ENCODE peak calls at places on chromosomes 5 and 9, in seven cellular contexts. S, P, W, F, C, J and Y are unnamed samples.

GRCh38 chr5:1177826-1178528 is 23.4 kb upstream of the SLC6A19 start:
- DNase-seq in S (no peak), P (no peak), W (no peak), F (no peak), C (no peak), J (no peak), Y (no peak)

GRCh38 chr9:99563364-99563763 is 258.3 kb upstream of the NR4A3 start:
- DNase-seq in S (peak; percentile 11), P (no peak), W (peak; percentile 5), F (no peak), C (no peak), J (no peak), Y (no peak)

GRCh38 chr9:134908524-134909364 is 9.0 kb downstream of the FCN1 start:
- DNase-seq in S (no peak), P (no peak), W (no peak), F (no peak), C (no peak), J (no peak), Y (no peak)

GRCh38 chr5:149646564-149646963 is 65.3 kb downstream of the ARHGEF37 start:
- DNase-seq in S (peak; percentile 20), P (no peak), W (no peak), F (no peak), C (no peak), J (no peak), Y (peak; percentile 29)

GRCh38 chr9:34408173-34408572 is 31.5 kb upstream of the MYORG start:
- DNase-seq in S (no peak), P (no peak), W (no peak), F (no peak), C (no peak), J (no peak), Y (no peak)

GRCh38 chr9:134575103-134575816 is 66.3 kb upstream of the COL5A1 start:
- DNase-seq in S (no peak), P (no peak), W (no peak), F (no peak), C (no peak), J (no peak), Y (no peak)

GRCh38 chr5:9766581-9766980 is 136.4 kb upstream of the TAS2R1 start:
- DNase-seq in S (peak; percentile 14), P (no peak), W (no peak), F (no peak), C (peak; percentile 58), J (no peak), Y (no peak)

GRCh38 chr9:131046581-131047202 is 37.7 kb downstream of the LAMC3 start:
- DNase-seq in S (peak; percentile 54), P (peak; percentile 46), W (peak; percentile 53), F (peak; percentile 73), C (peak; percentile 85), J (peak; percentile 84), Y (peak; percentile 56)

GRCh38 chr9:72124947-72125346 is 24.3 kb upstream of the GDA start:
- DNase-seq in S (no peak), P (no peak), W (no peak), F (no peak), C (no peak), J (no peak), Y (no peak)

GRCh38 chr9:98552306-98552705 is 156.4 kb downstream of the GABBR2 start:
- DNase-seq in S (no peak), P (no peak), W (no peak), F (no peak), C (no peak), J (no peak), Y (no peak)

GRCh38 chr9:129464972-129465833 is 155.7 kb downstream of the C9orf50 start:
- DNase-seq in S (peak; percentile 67), P (no peak), W (no peak), F (peak; percentile 54), C (peak; percentile 59), J (no peak), Y (no peak)